ENCODE peak calls at places on chromosome 1, in seven cellular contexts. P is H9; W is spleen; V is effector memory CD4-positive, alpha-beta T cell; D is naive thymus-derived CD4-positive, alpha-beta T cell; Z is heart right ventricle; O is hepatocyte. M is an unnamed sample.

GRCh38 chr1:187264995-187265602 is 436.4 kb downstream of the PLA2G4A start:
- DNase-seq in O (peak; percentile 77), P (peak; percentile 49), Z (no peak), W (no peak), D (no peak), V (no peak), M (no peak)

GRCh38 chr1:153962088-153963029 is 978 bp downstream of the SLC39A1 start:
- DNase-seq in P (no peak), Z (no peak), W (peak; percentile 83), O (peak; percentile 79), V (no peak), D (no peak), M (no peak)

GRCh38 chr1:113981962-113982931 is 3.0 kb downstream of the OLFML3 start:
- DNase-seq in V (no peak), P (peak; percentile 35), O (peak; percentile 76), D (no peak), Z (peak; percentile 38), W (no peak), M (no peak)

GRCh38 chr1:230074270-230074669 is 7.2 kb downstream of the GALNT2 start:
- DNase-seq in Z (no peak), D (no peak), P (no peak), O (no peak), V (no peak), W (no peak), M (no peak)

GRCh38 chr1:228225165-228225710 is 17.4 kb downstream of the OBSCN start:
- DNase-seq in V (no peak), O (no peak), Z (no peak), W (no peak), P (no peak), D (no peak), M (no peak)

GRCh38 chr1:11914035-11914434 is 12.2 kb downstream of the KIAA2013 start:
- DNase-seq in V (no peak), D (no peak), W (no peak), O (no peak), Z (no peak), P (no peak), M (no peak)

GRCh38 chr1:99465176-99465900 is 180.6 kb upstream of the PALMD start:
- DNase-seq in W (no peak), P (no peak), Z (no peak), O (no peak), D (no peak), V (no peak), M (no peak)

GRCh38 chr1:19079983-19080472 is 123.6 kb upstream of the IFFO2 start:
- DNase-seq in Z (no peak), P (no peak), D (no peak), W (no peak), O (no peak), V (no peak), M (no peak)

GRCh38 chr1:187038789-187039188 is 210.0 kb downstream of the PLA2G4A start:
- DNase-seq in O (peak; percentile 8), Z (no peak), V (no peak), W (no peak), P (no peak), D (no peak), M (no peak)

DNA sequence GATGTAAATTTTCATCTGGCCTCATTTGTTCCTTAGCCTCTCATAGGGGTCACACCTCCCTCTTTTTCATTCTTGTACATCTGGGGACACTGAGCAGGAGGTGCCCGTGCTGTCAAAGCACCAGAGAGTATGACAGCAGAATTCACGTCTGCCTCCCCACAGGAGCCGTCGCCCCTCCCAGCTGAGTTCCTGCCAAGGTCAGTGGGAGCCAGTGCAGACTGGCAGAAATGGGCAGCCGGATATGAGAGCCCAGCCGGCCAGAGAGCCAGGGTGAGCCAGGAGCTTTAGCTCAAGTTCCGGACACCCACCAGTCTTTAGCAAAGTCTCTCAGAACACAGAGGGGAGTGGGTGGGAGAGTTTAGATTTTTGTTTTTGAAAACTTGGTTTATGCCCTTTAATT is 21.9 kb downstream of the GPR137B start:
- DNase-seq in W (peak; percentile 82), Z (no peak), P (no peak), V (no peak), O (no peak), D (no peak), M (no peak)
- H3K9me3 ChIP-seq in W (peaks cover 35% of the 10 kb centered on the region), Z (peaks cover 19% of the 10 kb centered on the region), P (no peaks in the 10 kb centered on the region), V (peaks cover 7% of the 10 kb centered on the region), O (peaks cover 6% of the 10 kb centered on the region), D (peaks cover 17% of the 10 kb centered on the region), M (no peaks in the 10 kb centered on the region)

GRCh38 chr1:89671775-89672488 is 39.0 kb downstream of the LRRC8C start:
- DNase-seq in P (no peak), D (no peak), Z (no peak), V (no peak), O (no peak), W (no peak), M (no peak)
- H3K9me3 ChIP-seq in P (no peaks in the 10 kb centered on the region), D (no peaks in the 10 kb centered on the region), Z (no peaks in the 10 kb centered on the region), V (no peaks in the 10 kb centered on the region), O (no peaks in the 10 kb centered on the region), W (no peaks in the 10 kb centered on the region), M (no peaks in the 10 kb centered on the region)

GRCh38 chr1:22238356-22239224 is 95.7 kb upstream of the WNT4 start:
- DNase-seq in V (no peak), O (no peak), D (no peak), W (no peak), P (no peak), Z (no peak), M (no peak)
- H3K9me3 ChIP-seq in V (no peaks in the 10 kb centered on the region), O (no peaks in the 10 kb centered on the region), D (no peaks in the 10 kb centered on the region), W (no peaks in the 10 kb centered on the region), P (no peaks in the 10 kb centered on the region), Z (no peaks in the 10 kb centered on the region), M (no peaks in the 10 kb centered on the region)

GRCh38 chr1:244573768-244574167 is 79.2 kb upstream of the DESI2 start:
- DNase-seq in D (no peak), Z (no peak), O (no peak), P (no peak), V (no peak), W (no peak), M (no peak)
- H3K9me3 ChIP-seq in D (peaks cover 42% of the 10 kb centered on the region), Z (peaks cover 64% of the 10 kb centered on the region), O (no peaks in the 10 kb centered on the region), P (peaks cover 23% of the 10 kb centered on the region), V (peaks cover 28% of the 10 kb centered on the region), W (peaks cover 67% of the 10 kb centered on the region), M (peaks cover 5% of the 10 kb centered on the region)

DNA sequence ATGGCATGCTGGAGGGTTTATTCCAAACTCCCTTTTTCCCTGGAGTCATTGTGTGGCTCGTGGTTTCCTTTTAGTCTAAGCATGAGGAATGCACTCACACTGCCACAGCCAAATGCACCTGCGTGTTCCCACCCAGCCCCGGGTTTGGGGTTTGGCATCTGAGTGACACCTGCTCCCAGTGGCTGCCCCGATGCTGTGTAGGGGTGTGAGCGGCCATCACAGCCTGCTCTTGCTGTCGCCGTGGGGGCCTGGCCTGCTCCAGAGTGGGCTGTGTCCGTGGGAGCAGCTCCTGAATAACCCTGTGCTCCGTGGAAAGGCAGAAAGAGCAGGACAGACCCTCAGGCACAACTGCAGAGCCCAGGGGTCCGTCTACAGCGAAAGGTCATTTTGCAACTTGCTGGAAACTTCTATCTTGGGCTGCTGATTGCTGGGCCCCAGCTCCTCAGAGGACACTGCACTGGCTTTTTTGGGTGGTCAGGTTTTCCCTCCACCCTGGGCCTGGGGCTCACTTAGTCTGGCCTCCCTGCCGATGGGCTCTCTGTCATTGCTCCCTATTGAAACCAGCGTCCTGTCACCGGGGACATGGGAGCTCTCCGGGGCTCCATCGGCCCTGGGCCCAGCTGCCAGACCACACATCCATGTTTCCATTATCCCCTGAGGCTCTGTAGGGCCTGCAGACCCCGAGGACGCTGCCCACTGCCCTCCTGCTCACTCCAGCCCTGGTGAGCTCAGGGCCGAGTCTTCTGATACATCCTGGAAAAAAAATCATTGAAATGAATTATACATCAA is 74.1 kb downstream of the AJAP1 start:
- DNase-seq in Z (no peak), D (no peak), O (no peak), W (no peak), P (no peak), V (no peak), M (no peak)
- H3K9me3 ChIP-seq in Z (no peaks in the 10 kb centered on the region), D (no peaks in the 10 kb centered on the region), O (no peaks in the 10 kb centered on the region), W (no peaks in the 10 kb centered on the region), P (no peaks in the 10 kb centered on the region), V (no peaks in the 10 kb centered on the region), M (no peaks in the 10 kb centered on the region)

DNA sequence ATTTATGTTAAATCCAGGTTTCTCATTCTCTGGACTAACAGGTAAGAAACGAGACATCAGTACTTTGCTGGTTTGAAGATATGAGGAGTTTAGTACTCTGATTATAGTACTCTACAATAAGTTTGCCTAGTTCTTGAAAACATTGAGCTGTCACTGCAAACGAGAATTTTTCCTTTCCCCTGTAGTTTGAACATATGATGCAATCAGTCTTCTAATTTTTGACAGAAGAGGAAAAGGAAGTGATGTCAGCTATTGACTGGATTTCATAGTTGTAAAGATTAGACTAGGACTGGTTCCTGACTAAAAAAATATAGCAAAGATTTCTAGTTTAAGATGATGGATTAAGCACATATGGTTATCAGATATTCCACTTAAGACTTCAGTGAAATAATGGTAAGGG is 461.9 kb downstream of the LRRIQ3 start:
- DNase-seq in W (no peak), V (no peak), P (no peak), D (no peak), O (no peak), Z (no peak), M (no peak)
- H3K9me3 ChIP-seq in W (peaks cover 11% of the 10 kb centered on the region), V (no peaks in the 10 kb centered on the region), P (no peaks in the 10 kb centered on the region), D (no peaks in the 10 kb centered on the region), O (no peaks in the 10 kb centered on the region), Z (peaks cover 2% of the 10 kb centered on the region), M (no peaks in the 10 kb centered on the region)

GRCh38 chr1:225963735-225964530 is 22.9 kb upstream of the LEFTY2 start:
- DNase-seq in D (no peak), W (peak; percentile 21), P (no peak), Z (no peak), O (no peak), V (no peak), M (no peak)
- H3K9me3 ChIP-seq in D (no peaks in the 10 kb centered on the region), W (no peaks in the 10 kb centered on the region), P (no peaks in the 10 kb centered on the region), Z (no peaks in the 10 kb centered on the region), O (no peaks in the 10 kb centered on the region), V (no peaks in the 10 kb centered on the region), M (no peaks in the 10 kb centered on the region)

M was measured in T-helper 17 cell.